ENCODE peak calls at places on chromosomes 13 and 19, in eight cellular contexts. N is adrenal gland; Y is HEK293T; E is AG20443; G is RPMI7951; V is stimulated activated CD4-positive, alpha-beta T cell treated with anti-CD3 and anti-CD28 coated beads, TNF-alpha, amount 100 ng/mL, for 1 hour; A is fibroblast of pulmonary artery; H is activated T-cell treated with anti-CD3 and anti-CD28 coated beads, Interleukin-2, amount 50 U/mL, for 72 hours. W is an unnamed sample.

GRCh38 chr13:42275506-42275905 is 3.6 kb downstream of the AKAP11 start:
- DNase-seq in Y (no peak), E (no peak), V (no peak), H (no peak), A (no peak), N (no peak), G (no peak), W (no peak)

GRCh38 chr13:106786006-106786579 is 218.2 kb upstream of the ARGLU1 start:
- DNase-seq in G (no peak), V (no peak), N (no peak), Y (no peak), H (no peak), E (no peak), A (no peak), W (no peak)

GRCh38 chr19:33303791-33304759 is 1.7 kb upstream of the CEBPA start:
- DNase-seq in Y (peak; percentile 8), E (peak; percentile 17), G (no peak), V (no peak), A (no peak), H (no peak), N (no peak), W (peak; percentile 2)

GRCh38 chr13:51900471-51900870 is 38.7 kb downstream of the CCDC70 start:
- DNase-seq in V (no peak), G (no peak), A (no peak), H (no peak), Y (no peak), N (no peak), E (no peak), W (no peak)

GRCh38 chr13:110284809-110285519 is 22.0 kb downstream of the COL4A1 start:
- DNase-seq in Y (no peak), V (no peak), E (peak; percentile 23), G (no peak), H (no peak), N (no peak), A (no peak), W (no peak)

GRCh38 chr13:25242956-25243355 is 44.3 kb downstream of the MTMR6 start:
- DNase-seq in G (peak; percentile 12), H (no peak), N (no peak), A (no peak), Y (no peak), E (no peak), V (no peak), W (no peak)

GRCh38 chr13:112784811-112785418 is 95.1 kb downstream of the ATP11A start:
- DNase-seq in G (no peak), Y (no peak), H (no peak), V (no peak), A (no peak), N (no peak), E (no peak), W (no peak)

GRCh38 chr13:93248627-93249047 is 22.0 kb downstream of the GPC6 start:
- DNase-seq in Y (peak; percentile 73), H (no peak), V (no peak), N (no peak), G (peak; percentile 65), E (no peak), A (peak; percentile 56), W (no peak)

GRCh38 chr19:46426506-46427162 is 2.1 kb downstream of the PNMA8C start:
- DNase-seq in G (no peak), Y (no peak), V (no peak), A (peak; percentile 83), H (peak; percentile 58), N (peak; percentile 86), E (peak; percentile 83), W (peak; percentile 98)

GRCh38 chr19:45443462-45444317 is 20.0 kb upstream of the ERCC1 start:
- DNase-seq in V (no peak), A (peak; percentile 93), H (peak; percentile 56), G (peak; percentile 96), Y (peak; percentile 82), E (peak; percentile 94), N (peak; percentile 96), W (peak; percentile 97)

GRCh38 chr13:78339927-78340326 is 263.4 kb downstream of the POU4F1 start:
- DNase-seq in A (no peak), E (no peak), G (no peak), N (no peak), V (no peak), H (no peak), Y (no peak), W (no peak)

GRCh38 chr19:34666200-34666957 is 10.6 kb downstream of the SCGB2B2 start:
- DNase-seq in A (no peak), Y (no peak), G (no peak), N (no peak), V (no peak), H (no peak), E (no peak), W (no peak)

GRCh38 chr19:55526216-55527196 is 10.4 kb downstream of the SBK2 start:
- DNase-seq in A (peak; percentile 83), E (peak; percentile 73), Y (no peak), H (no peak), V (no peak), G (peak; percentile 76), N (no peak), W (peak; percentile 57)

GRCh38 chr13:97540696-97541095 is 106.7 kb downstream of the RAP2A start:
- DNase-seq in A (peak; percentile 67), Y (no peak), V (no peak), E (no peak), N (no peak), G (no peak), H (no peak), W (no peak)